ENCODE peak calls at places on chromosomes 12 and 14, in four cellular contexts. H is activated gamma-delta T cell treated with Interleukin-2 at 50 U/mL for 16 hours, B is GM20000, M is T-helper 2 cell. D is an unnamed sample.

GRCh38 chr14:32019271-32019670 is 57.8 kb upstream of the ARHGAP5 start:
- DNase-seq in H (no peak), B (no peak), M (no peak), D (no peak)

GRCh38 chr14:54691525-54692260 is 124.8 kb downstream of the SAMD4A start:
- DNase-seq in H (peak; percentile 17), B (peak; percentile 51), M (peak; percentile 64), D (peak; percentile 44)

GRCh38 chr12:51160814-51161459 is 12.0 kb downstream of the TFCP2 start:
- DNase-seq in H (peak; percentile 27), B (no peak), M (no peak), D (no peak)

GRCh38 chr12:108694812-108695278 is 36.5 kb downstream of the CORO1C start:
- DNase-seq in H (no peak), B (no peak), M (peak; percentile 59), D (no peak)

GRCh38 chr12:117695956-117696355 is 272.8 kb downstream of the KSR2 start:
- DNase-seq in H (no peak), B (no peak), M (no peak), D (no peak)

GRCh38 chr12:109111775-109112491 is 4.5 kb upstream of the ACACB start:
- DNase-seq in H (peak; percentile 33), B (peak; percentile 69), M (peak; percentile 37), D (peak; percentile 36)

GRCh38 chr14:20986811-20987210 is 3.0 kb upstream of the METTL17 start:
- DNase-seq in H (no peak), B (no peak), M (no peak), D (no peak)

GRCh38 chr14:54503476-54503875 is 6.2 kb upstream of the CGRRF1 start:
- DNase-seq in H (no peak), B (no peak), M (no peak), D (no peak)

GRCh38 chr14:31578792-31579191 is 17.6 kb downstream of the NUBPL start:
- DNase-seq in H (no peak), B (no peak), M (no peak), D (no peak)

GRCh38 chr12:40144023-40144422 is 38.1 kb upstream of the SLC2A13 start:
- DNase-seq in H (no peak), B (no peak), M (peak; percentile 20), D (no peak)

GRCh38 chr12:133251732-133252131 is 16.1 kb upstream of the ANHX start:
- DNase-seq in H (no peak), B (no peak), M (no peak), D (no peak)

D was measured in CD8-positive, alpha-beta T cell.